ENCODE peak calls at places on chromosomes 12 and 14, in four cellular contexts. I is endothelial cell; H is CD4-positive, alpha-beta memory T cell; B is GM20000. M is an unnamed sample.

GRCh38 chr14:69712637-69713088 is 54.3 kb upstream of the SRSF5 start:
- DNase-seq in I (no peak), B (no peak), H (peak), M (no peak)

GRCh38 chr14:102819790-102820330 is 42.6 kb downstream of the TRAF3 start:
- DNase-seq in I (no peak), B (no peak), H (no peak), M (no peak)

GRCh38 chr14:100275214-100275613 is 31.0 kb downstream of the SLC25A29 start:
- DNase-seq in I (no peak), B (no peak), H (no peak), M (no peak)

GRCh38 chr14:97280526-97280925 is 483.3 kb downstream of the VRK1 start:
- DNase-seq in I (no peak), H (no peak), B (no peak), M (no peak)

GRCh38 chr14:32950584-32950983 is 11.9 kb downstream of the NPAS3 start:
- DNase-seq in B (no peak), I (no peak), H (no peak), M (no peak)

GRCh38 chr14:32697704-32698103 is 241.0 kb upstream of the NPAS3 start:
- DNase-seq in I (no peak), H (no peak), B (no peak), M (no peak)

GRCh38 chr12:18139254-18139653 is 49.3 kb upstream of the RERGL start:
- DNase-seq in B (no peak), H (no peak), I (no peak), M (no peak)

GRCh38 chr14:94918896-94919295 is 149.0 kb upstream of the GSC start:
- DNase-seq in H (no peak), I (no peak), B (no peak), M (no peak)

GRCh38 chr12:112839386-112839972 is 47.9 kb downstream of the RPH3A start:
- DNase-seq in H (no peak), I (no peak), B (no peak), M (no peak)

M was measured in HuH-7.5.